ENCODE peak calls at places on chromosome 22, in five cellular contexts. I, J, F, W and E are unnamed samples.

GRCh38 chr22:35400335-35400680 is 368 bp downstream of the MCM5 start:
- DNase-seq in W (no peak), F (no peak), J (no peak), I (no peak), E (peak; percentile 42)

GRCh38 chr22:47207846-47208554 is 445.6 kb downstream of the TBC1D22A start:
- DNase-seq in I (no peak), F (no peak), J (no peak), W (no peak), E (no peak)

GRCh38 chr22:26892401-26893033 is 235.1 kb downstream of the MIAT start:
- DNase-seq in J (no peak), I (no peak), F (no peak), W (no peak), E (no peak)

GRCh38 chr22:32991353-32992115 is 66.6 kb downstream of the SYN3 start:
- DNase-seq in J (peak; percentile 49), I (no peak), F (no peak), W (no peak), E (no peak)

GRCh38 chr22:31719850-31720471 is 30.0 kb downstream of the PRR14L start:
- DNase-seq in J (no peak), F (no peak), I (no peak), W (no peak), E (no peak)

GRCh38 chr22:33796494-33796893 is 123.8 kb downstream of the LARGE1 start:
- DNase-seq in J (no peak), I (no peak), F (no peak), W (no peak), E (no peak)

GRCh38 chr22:47612136-47612910 is 849.9 kb downstream of the TBC1D22A start:
- DNase-seq in I (no peak), W (peak; percentile 33), J (no peak), F (no peak), E (no peak)

GRCh38 chr22:30837531-30837930 is 131.0 kb downstream of the MORC2 start:
- DNase-seq in I (no peak), F (no peak), J (no peak), W (no peak), E (peak; percentile 4)

GRCh38 chr22:31138126-31138525 is 2.2 kb downstream of the PLA2G3 start:
- DNase-seq in W (no peak), J (peak; percentile 26), I (no peak), F (no peak), E (no peak)

GRCh38 chr22:37089451-37089850 is 20.1 kb downstream of the TMPRSS6 start:
- DNase-seq in I (no peak), J (no peak), W (no peak), F (no peak), E (no peak)

GRCh38 chr22:24327827-24328226 is 57.2 kb downstream of the SPECC1L start:
- DNase-seq in J (no peak), F (no peak), I (no peak), W (no peak), E (no peak)

DNA sequence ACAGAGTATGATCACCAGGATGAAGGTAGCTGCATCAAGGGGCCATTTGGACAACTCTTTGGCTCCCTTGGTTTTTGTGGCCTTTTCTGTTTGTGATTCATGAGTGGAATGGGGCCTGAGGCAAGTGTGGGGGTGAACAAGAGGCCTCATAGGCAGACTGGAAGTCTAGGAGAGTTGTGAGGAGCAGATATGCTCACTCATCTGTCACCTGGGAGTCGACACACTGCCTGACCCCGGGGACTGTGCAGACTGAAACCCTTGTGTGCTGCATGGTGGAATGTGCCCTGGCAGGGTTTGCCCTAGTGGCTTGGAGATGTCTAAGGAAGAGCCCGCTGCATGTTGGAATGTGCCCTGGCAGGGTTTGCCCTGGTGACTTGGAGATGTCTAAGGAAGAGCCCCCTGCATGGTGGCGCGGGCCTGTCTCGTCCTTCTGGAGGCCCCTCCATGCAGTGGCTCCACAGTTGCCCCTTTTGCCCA is 60.0 kb downstream of the MED15 start:
- DNase-seq in W (no peak), J (no peak), F (no peak), I (no peak), E (no peak)
- TF ChIP-seq FOXM1 in W (no peak), J (no peak), F (no peak), I (no peak), E (no peak)

GRCh38 chr22:49138250-49138790 is 689.4 kb downstream of the BRD1 start:
- DNase-seq in F (no peak), I (no peak), W (no peak), J (no peak), E (no peak)
- TF ChIP-seq FOXM1 in F (no peak), I (no peak), W (no peak), J (no peak), E (no peak)

GRCh38 chr22:50528682-50529415 is 963 bp downstream of the TYMP start:
- DNase-seq in W (no peak), J (no peak), I (no peak), F (no peak), E (no peak)

GRCh38 chr22:50530857-50531545 is 1.2 kb upstream of the TYMP start:
- DNase-seq in W (no peak), F (no peak), I (peak; percentile 47), J (no peak), E (no peak)

GRCh38 chr22:50529416-50530279 is at the start of gene TYMP:
- DNase-seq in F (no peak), J (no peak), I (peak; percentile 19), W (no peak), E (no peak)

GRCh38 chr22:50531546-50532352 is 1.9 kb upstream of the TYMP start:
- DNase-seq in J (peak; percentile 90), I (no peak), F (no peak), W (no peak), E (no peak)

DNA sequence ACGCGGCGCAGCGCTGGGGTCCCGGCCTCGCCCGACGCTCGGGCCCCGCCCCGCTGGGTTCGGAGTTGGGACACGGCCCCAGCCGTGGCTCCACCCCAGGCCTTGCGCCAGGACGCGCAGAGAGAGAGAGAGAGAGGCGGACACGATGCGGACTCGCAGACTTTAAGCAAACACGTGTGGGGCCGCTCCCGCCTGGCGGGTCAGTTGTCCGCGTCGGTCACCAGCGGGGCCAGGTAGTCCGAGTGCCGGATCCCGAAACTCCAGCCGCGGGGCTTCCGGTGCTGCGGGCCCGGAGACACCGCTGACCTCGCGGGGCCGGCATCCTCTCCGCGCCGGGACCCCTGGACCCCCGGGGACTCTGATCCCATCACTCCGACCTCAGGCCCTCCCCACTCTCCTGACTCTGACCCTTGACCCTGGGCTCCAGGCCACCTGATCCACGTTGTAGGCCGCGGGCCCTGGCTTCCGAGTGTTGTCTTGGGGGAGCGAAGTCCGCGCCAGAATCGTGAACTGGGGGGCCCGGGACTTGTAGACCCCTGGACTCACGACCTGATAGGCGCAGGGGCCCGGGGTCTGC is 556 bp upstream of the TYMP start:
- DNase-seq in W (no peak), F (no peak), I (peak; percentile 74), J (no peak), E (no peak)
- TF ChIP-seq FOXM1 in W (no peak), F (no peak), I (peak; percentile 35), J (no peak), E (no peak)

GRCh38 chr22:46102752-46103151 is 47.6 kb upstream of the PPARA start:
- DNase-seq in F (no peak), J (no peak), W (no peak), I (no peak), E (no peak)
- TF ChIP-seq FOXM1 in F (no peak), J (no peak), W (no peak), I (no peak), E (no peak)

GRCh38 chr22:38172016-38172431 is 9.6 kb downstream of the PLA2G6 start:
- DNase-seq in F (no peak), I (no peak), J (no peak), W (no peak), E (no peak)
- TF ChIP-seq FOXM1 in F (no peak), I (no peak), J (no peak), W (no peak), E (no peak)